ENCODE peak calls at places on chromosome 4, in seven cellular contexts. One of them, this sample, is unnamed. For H3K4me1, the result is how much of the 10 kb centered on the place peaks cover.

GRCh38 chr4:79442422-79442821 is 34.4 kb upstream of the GK2 start:
- DNase-seq in uterus: no peak
- DNase-seq in IMR-90: no peak
- DNase-seq in heart left ventricle: no peak
- DNase-seq in HCT116: no peak
- DNase-seq in tibial nerve: no peak
- DNase-seq in gastrocnemius medialis: no peak
- DNase-seq in this sample: no peak

GRCh38 chr4:66852843-66853242 is 692.5 kb downstream of the CENPC start:
- DNase-seq in HCT116: no peak
- DNase-seq in heart left ventricle: no peak
- DNase-seq in gastrocnemius medialis: no peak
- DNase-seq in uterus: no peak
- DNase-seq in tibial nerve: no peak
- DNase-seq in IMR-90: no peak
- DNase-seq in this sample: no peak

GRCh38 chr4:120218981-120219380 is 152.3 kb upstream of the MAD2L1 start:
- DNase-seq in HCT116: no peak
- DNase-seq in tibial nerve: no peak
- DNase-seq in uterus: no peak
- DNase-seq in gastrocnemius medialis: no peak
- DNase-seq in heart left ventricle: no peak
- DNase-seq in IMR-90: no peak
- DNase-seq in this sample: no peak

GRCh38 chr4:156799121-156799589 is 172.4 kb downstream of the PDGFC start:
- DNase-seq in HCT116: no peak
- DNase-seq in heart left ventricle: no peak
- DNase-seq in tibial nerve: no peak
- DNase-seq in IMR-90: peak
- DNase-seq in gastrocnemius medialis: no peak
- DNase-seq in uterus: no peak
- DNase-seq in this sample: no peak

GRCh38 chr4:125736057-125736456 is 421.3 kb downstream of the FAT4 start:
- DNase-seq in heart left ventricle: no peak
- DNase-seq in gastrocnemius medialis: no peak
- DNase-seq in IMR-90: peak
- DNase-seq in HCT116: no peak
- DNase-seq in tibial nerve: no peak
- DNase-seq in uterus: no peak
- DNase-seq in this sample: no peak

GRCh38 chr4:7909463-7909862 is 30.2 kb downstream of the AFAP1 start:
- DNase-seq in tibial nerve: no peak
- DNase-seq in HCT116: no peak
- DNase-seq in heart left ventricle: no peak
- DNase-seq in gastrocnemius medialis: no peak
- DNase-seq in uterus: no peak
- DNase-seq in IMR-90: no peak
- DNase-seq in this sample: no peak

GRCh38 chr4:71978192-71978845 is 53.5 kb upstream of the NPFFR2 start:
- DNase-seq in HCT116: no peak
- DNase-seq in tibial nerve: no peak
- DNase-seq in IMR-90: no peak
- DNase-seq in gastrocnemius medialis: no peak
- DNase-seq in uterus: no peak
- DNase-seq in heart left ventricle: no peak
- DNase-seq in this sample: no peak

GRCh38 chr4:24489870-24490269 is 94.5 kb downstream of the DHX15 start:
- DNase-seq in heart left ventricle: peak
- DNase-seq in uterus: no peak
- DNase-seq in gastrocnemius medialis: peak
- DNase-seq in IMR-90: no peak
- DNase-seq in tibial nerve: no peak
- DNase-seq in HCT116: no peak
- DNase-seq in this sample: no peak

GRCh38 chr4:23135792-23136645 is 443.3 kb downstream of the GBA3 start:
- DNase-seq in uterus: no peak
- DNase-seq in gastrocnemius medialis: no peak
- DNase-seq in IMR-90: peak
- DNase-seq in HCT116: peak
- DNase-seq in tibial nerve: no peak
- DNase-seq in heart left ventricle: no peak
- DNase-seq in this sample: no peak

GRCh38 chr4:88585908-88586307 is 6.4 kb upstream of the HERC3 start:
- DNase-seq in gastrocnemius medialis: no peak
- DNase-seq in HCT116: no peak
- DNase-seq in IMR-90: peak
- DNase-seq in heart left ventricle: no peak
- DNase-seq in uterus: no peak
- DNase-seq in tibial nerve: no peak
- DNase-seq in this sample: no peak

GRCh38 chr4:25075851-25076250 is 45.1 kb upstream of the LGI2 start:
- DNase-seq in tibial nerve: no peak
- DNase-seq in IMR-90: no peak
- DNase-seq in heart left ventricle: no peak
- DNase-seq in HCT116: no peak
- DNase-seq in uterus: no peak
- DNase-seq in gastrocnemius medialis: no peak
- DNase-seq in this sample: no peak

GRCh38 chr4:56692576-56692975 is 11.5 kb upstream of the HOPX start:
- DNase-seq in gastrocnemius medialis: no peak
- DNase-seq in tibial nerve: no peak
- DNase-seq in uterus: no peak
- DNase-seq in HCT116: no peak
- DNase-seq in IMR-90: no peak
- DNase-seq in heart left ventricle: no peak
- DNase-seq in this sample: no peak

GRCh38 chr4:147825451-147826287 is 93.8 kb downstream of the ARHGAP10 start:
- DNase-seq in IMR-90: no peak
- DNase-seq in tibial nerve: no peak
- DNase-seq in heart left ventricle: peak
- DNase-seq in gastrocnemius medialis: no peak
- DNase-seq in uterus: no peak
- DNase-seq in HCT116: no peak
- DNase-seq in this sample: peak

GRCh38 chr4:69689530-69690111 is 36.6 kb upstream of the UGT2A1 start:
- DNase-seq in tibial nerve: no peak
- DNase-seq in HCT116: peak
- DNase-seq in heart left ventricle: no peak
- DNase-seq in uterus: no peak
- DNase-seq in gastrocnemius medialis: no peak
- DNase-seq in IMR-90: peak
- DNase-seq in this sample: no peak

GRCh38 chr4:121192500-121192899 is 28.4 kb upstream of the TNIP3 start:
- DNase-seq in tibial nerve: no peak
- DNase-seq in gastrocnemius medialis: no peak
- DNase-seq in IMR-90: peak
- DNase-seq in HCT116: peak
- DNase-seq in heart left ventricle: no peak
- DNase-seq in uterus: no peak
- DNase-seq in this sample: no peak

GRCh38 chr4:8102831-8103230 is 55.8 kb downstream of the ABLIM2 start:
- DNase-seq in IMR-90: no peak
- DNase-seq in uterus: no peak
- DNase-seq in tibial nerve: no peak
- DNase-seq in HCT116: no peak
- DNase-seq in heart left ventricle: no peak
- DNase-seq in gastrocnemius medialis: no peak
- DNase-seq in this sample: no peak

GRCh38 chr4:2330119-2331042 is 68.5 kb upstream of the MXD4 start:
- DNase-seq in IMR-90: peak
- DNase-seq in uterus: no peak
- DNase-seq in HCT116: peak
- DNase-seq in heart left ventricle: no peak
- DNase-seq in gastrocnemius medialis: no peak
- DNase-seq in tibial nerve: no peak
- DNase-seq in this sample: no peak

GRCh38 chr4:76539979-76540378 is 105.0 kb downstream of the SHROOM3 start:
- DNase-seq in heart left ventricle: no peak
- DNase-seq in IMR-90: no peak
- DNase-seq in gastrocnemius medialis: no peak
- DNase-seq in HCT116: no peak
- DNase-seq in tibial nerve: no peak
- DNase-seq in uterus: no peak
- DNase-seq in this sample: no peak

GRCh38 chr4:8599091-8599460 is 6.5 kb downstream of the CPZ start:
- DNase-seq in HCT116: no peak
- DNase-seq in tibial nerve: no peak
- DNase-seq in uterus: no peak
- DNase-seq in IMR-90: no peak
- DNase-seq in heart left ventricle: no peak
- DNase-seq in gastrocnemius medialis: no peak
- DNase-seq in this sample: no peak

GRCh38 chr4:159390648-159391047 is 287.8 kb downstream of the RAPGEF2 start:
- DNase-seq in tibial nerve: no peak
- DNase-seq in HCT116: peak
- DNase-seq in IMR-90: peak
- DNase-seq in gastrocnemius medialis: no peak
- DNase-seq in uterus: no peak
- DNase-seq in heart left ventricle: no peak
- DNase-seq in this sample: no peak
- TF ChIP-seq POLR2A in tibial nerve: no peak
- TF ChIP-seq POLR2A in HCT116: no peak
- TF ChIP-seq POLR2A in IMR-90: no peak
- TF ChIP-seq POLR2A in gastrocnemius medialis: no peak
- TF ChIP-seq POLR2A in uterus: no peak
- TF ChIP-seq POLR2A in heart left ventricle: no peak
- TF ChIP-seq POLR2A in this sample: no peak

DNA sequence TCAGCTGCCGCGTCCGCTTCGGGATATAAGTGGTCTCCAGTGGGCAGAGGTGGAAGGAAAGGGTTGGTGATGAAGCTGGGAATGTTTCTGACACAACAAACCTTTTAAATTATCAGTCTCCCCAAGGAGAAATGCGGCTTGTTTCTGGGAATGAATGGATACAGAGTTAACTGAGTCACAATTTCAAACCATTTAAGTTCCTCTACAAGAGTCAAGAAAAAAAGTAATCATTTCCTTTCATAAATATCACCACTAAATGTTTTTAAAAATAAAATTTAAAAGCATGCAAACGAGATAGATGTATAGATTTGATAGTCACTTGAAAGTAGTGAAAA is 1.4 kb downstream of the GASK1B start:
- DNase-seq in IMR-90: no peak
- DNase-seq in HCT116: no peak
- DNase-seq in uterus: no peak
- DNase-seq in gastrocnemius medialis: no peak
- DNase-seq in tibial nerve: no peak
- DNase-seq in heart left ventricle: no peak
- DNase-seq in this sample: no peak
- H3K4me3 ChIP-seq in IMR-90: peak
- H3K4me3 ChIP-seq in HCT116: no peak
- H3K4me3 ChIP-seq in uterus: peak
- H3K4me3 ChIP-seq in gastrocnemius medialis: peak
- H3K4me3 ChIP-seq in tibial nerve: peak
- H3K4me3 ChIP-seq in heart left ventricle: peak
- H3K4me3 ChIP-seq in this sample: no peak

GRCh38 chr4:26237916-26238315 is 82.9 kb upstream of the RBPJ start:
- DNase-seq in uterus: no peak
- DNase-seq in tibial nerve: no peak
- DNase-seq in HCT116: no peak
- DNase-seq in heart left ventricle: no peak
- DNase-seq in IMR-90: no peak
- DNase-seq in gastrocnemius medialis: no peak
- DNase-seq in this sample: no peak
- H3K4me1 ChIP-seq in uterus: under half
- H3K4me1 ChIP-seq in tibial nerve: under half
- H3K4me1 ChIP-seq in HCT116: under half
- H3K4me1 ChIP-seq in heart left ventricle: under half
- H3K4me1 ChIP-seq in IMR-90: under half
- H3K4me1 ChIP-seq in gastrocnemius medialis: under half
- H3K4me1 ChIP-seq in this sample: under half

GRCh38 chr4:3482707-3483106 is 19.6 kb downstream of the DOK7 start:
- DNase-seq in gastrocnemius medialis: no peak
- DNase-seq in HCT116: no peak
- DNase-seq in IMR-90: no peak
- DNase-seq in uterus: no peak
- DNase-seq in tibial nerve: no peak
- DNase-seq in heart left ventricle: no peak
- DNase-seq in this sample: no peak
- TF ChIP-seq POLR2A in gastrocnemius medialis: no peak
- TF ChIP-seq POLR2A in HCT116: no peak
- TF ChIP-seq POLR2A in IMR-90: no peak
- TF ChIP-seq POLR2A in uterus: no peak
- TF ChIP-seq POLR2A in tibial nerve: no peak
- TF ChIP-seq POLR2A in heart left ventricle: no peak
- TF ChIP-seq POLR2A in this sample: no peak

GRCh38 chr4:151772322-151772721 is 11.5 kb upstream of the GATB start:
- DNase-seq in uterus: no peak
- DNase-seq in gastrocnemius medialis: no peak
- DNase-seq in IMR-90: no peak
- DNase-seq in tibial nerve: no peak
- DNase-seq in HCT116: no peak
- DNase-seq in heart left ventricle: no peak
- DNase-seq in this sample: no peak

GRCh38 chr4:151770154-151770553 is 9.3 kb upstream of the GATB start:
- DNase-seq in tibial nerve: no peak
- DNase-seq in uterus: no peak
- DNase-seq in gastrocnemius medialis: no peak
- DNase-seq in HCT116: no peak
- DNase-seq in heart left ventricle: no peak
- DNase-seq in IMR-90: no peak
- DNase-seq in this sample: no peak

GRCh38 chr4:151771664-151772063 is 10.9 kb upstream of the GATB start:
- DNase-seq in uterus: no peak
- DNase-seq in HCT116: no peak
- DNase-seq in tibial nerve: no peak
- DNase-seq in heart left ventricle: no peak
- DNase-seq in gastrocnemius medialis: no peak
- DNase-seq in IMR-90: no peak
- DNase-seq in this sample: no peak

GRCh38 chr4:151768835-151769234 is 8.0 kb upstream of the GATB start:
- DNase-seq in tibial nerve: no peak
- DNase-seq in IMR-90: no peak
- DNase-seq in gastrocnemius medialis: no peak
- DNase-seq in HCT116: no peak
- DNase-seq in uterus: no peak
- DNase-seq in heart left ventricle: no peak
- DNase-seq in this sample: no peak

GRCh38 chr4:151766691-151767090 is 5.9 kb upstream of the GATB start:
- DNase-seq in IMR-90: no peak
- DNase-seq in uterus: no peak
- DNase-seq in tibial nerve: no peak
- DNase-seq in gastrocnemius medialis: no peak
- DNase-seq in HCT116: peak
- DNase-seq in heart left ventricle: no peak
- DNase-seq in this sample: no peak
- H3K4me3 ChIP-seq in IMR-90: no peak
- H3K4me3 ChIP-seq in uterus: no peak
- H3K4me3 ChIP-seq in tibial nerve: no peak
- H3K4me3 ChIP-seq in gastrocnemius medialis: no peak
- H3K4me3 ChIP-seq in HCT116: no peak
- H3K4me3 ChIP-seq in heart left ventricle: no peak
- H3K4me3 ChIP-seq in this sample: no peak